ENCODE peak calls at places on chromosomes 2 and 18, in ten cellular contexts. T is foreskin fibroblast, Z is GM13976, E is HL-60, C is PC-3, V is astrocyte of the spinal cord, L is neural crest cell, S is nephron progenitor cell, Y is heart right ventricle, N is NB4. X is an unnamed sample.

GRCh38 chr18:37393221-37393828 is 172.3 kb downstream of the CELF4 start:
- DNase-seq in T (no peak), Z (no peak), E (no peak), C (no peak), V (no peak), L (no peak), S (no peak), Y (no peak), N (no peak), X (no peak)

GRCh38 chr2:56191617-56192016 is 7.8 kb downstream of the CCDC85A start:
- DNase-seq in T (peak; percentile 59), Z (no peak), E (no peak), C (peak; percentile 81), V (peak; percentile 23), L (no peak), S (peak; percentile 20), Y (peak; percentile 24), N (peak; percentile 34), X (no peak)

GRCh38 chr18:46407471-46408166 is 249.4 kb downstream of the LOXHD1 start:
- DNase-seq in T (no peak), Z (no peak), E (no peak), C (no peak), V (peak; percentile 25), L (no peak), S (no peak), Y (peak; percentile 60), N (no peak), X (peak; percentile 26)

GRCh38 chr2:85917887-85918795 is 29.4 kb upstream of the ST3GAL5 start:
- DNase-seq in T (peak; percentile 28), Z (no peak), E (no peak), C (peak; percentile 29), V (no peak), L (no peak), S (no peak), Y (no peak), N (no peak), X (no peak)

GRCh38 chr2:38505779-38506178 is 96.9 kb downstream of the HNRNPLL start:
- DNase-seq in T (peak; percentile 92), Z (no peak), E (no peak), C (peak; percentile 24), V (peak; percentile 62), L (no peak), S (no peak), Y (peak; percentile 32), N (peak; percentile 42), X (no peak)

GRCh38 chr2:159010340-159010739 is 41.9 kb downstream of the TANC1 start:
- DNase-seq in T (peak; percentile 58), Z (no peak), E (no peak), C (peak; percentile 71), V (peak; percentile 67), L (no peak), S (no peak), Y (no peak), N (no peak), X (peak; percentile 16)

GRCh38 chr2:12679550-12680072 is 37.1 kb upstream of the TRIB2 start:
- DNase-seq in T (no peak), Z (no peak), E (no peak), C (peak; percentile 27), V (no peak), L (no peak), S (no peak), Y (no peak), N (no peak), X (no peak)

GRCh38 chr18:59631583-59632181 is 65.5 kb downstream of the CCBE1 start:
- DNase-seq in T (peak; percentile 77), Z (peak; percentile 34), E (no peak), C (peak; percentile 59), V (peak; percentile 70), L (peak; percentile 22), S (peak; percentile 30), Y (no peak), N (peak; percentile 14), X (peak; percentile 18)

GRCh38 chr2:15460112-15460620 is 101.0 kb downstream of the NBAS start:
- DNase-seq in T (no peak), Z (no peak), E (no peak), C (no peak), V (no peak), L (no peak), S (no peak), Y (no peak), N (no peak), X (no peak)

GRCh38 chr2:7697052-7697451 is 779.8 kb downstream of the RNF144A start:
- DNase-seq in T (no peak), Z (no peak), E (no peak), C (no peak), V (no peak), L (no peak), S (no peak), Y (no peak), N (no peak), X (no peak)

GRCh38 chr2:214782671-214783070 is 26.8 kb downstream of the BARD1 start:
- DNase-seq in T (no peak), Z (no peak), E (no peak), C (no peak), V (no peak), L (no peak), S (no peak), Y (no peak), N (no peak), X (no peak)

DNA sequence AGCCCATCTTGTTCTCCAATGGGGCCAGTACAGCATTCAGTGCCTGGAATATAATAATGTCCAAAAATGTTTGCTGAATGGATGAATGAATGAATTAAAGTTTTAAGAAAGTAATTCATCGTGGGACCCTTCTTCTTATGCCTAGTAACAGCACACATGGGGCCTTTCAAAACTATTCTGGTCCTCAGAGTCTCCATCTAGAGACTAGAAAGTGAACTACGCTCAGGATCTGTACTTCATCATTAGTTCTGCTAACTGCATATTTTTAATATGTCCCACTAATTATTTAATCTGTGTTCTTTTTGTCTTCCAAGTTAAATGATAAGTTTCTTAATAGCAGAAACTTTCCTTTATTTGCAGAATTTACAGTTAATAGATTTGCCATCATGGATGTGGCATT is 172.5 kb downstream of the SMAD2 start:
- DNase-seq in T (no peak), Z (no peak), E (no peak), C (peak; percentile 7), V (no peak), L (no peak), S (no peak), Y (no peak), N (no peak), X (no peak)
- TF ChIP-seq CTCF in T (peak; percentile 37), Z (no peak), E (peak; percentile 28), C (peak; percentile 24), V (peak; percentile 35), L (peak; percentile 49), S (peak; percentile 38), Y (peak; percentile 13), N (peak; percentile 42), X (peak; percentile 58)

GRCh38 chr2:217246108-217246507 is 386.2 kb upstream of the TNP1 start:
- DNase-seq in T (no peak), Z (no peak), E (no peak), C (no peak), V (no peak), L (no peak), S (no peak), Y (no peak), N (no peak), X (peak; percentile 20)
- TF ChIP-seq CTCF in T (no peak), Z (no peak), E (no peak), C (no peak), V (no peak), L (no peak), S (no peak), Y (no peak), N (no peak), X (no peak)

GRCh38 chr2:74001781-74002514 is 17.2 kb downstream of the TET3 start:
- DNase-seq in T (no peak), Z (no peak), E (no peak), C (no peak), V (no peak), L (no peak), S (no peak), Y (no peak), N (no peak), X (no peak)

GRCh38 chr2:74004212-74005182 is 19.8 kb downstream of the TET3 start:
- DNase-seq in T (no peak), Z (no peak), E (no peak), C (no peak), V (no peak), L (no peak), S (no peak), Y (no peak), N (no peak), X (no peak)

GRCh38 chr2:74003494-74004211 is 18.9 kb downstream of the TET3 start:
- DNase-seq in T (peak; percentile 93), Z (no peak), E (no peak), C (peak; percentile 41), V (peak; percentile 46), L (no peak), S (no peak), Y (peak; percentile 58), N (no peak), X (peak; percentile 21)

GRCh38 chr2:74001121-74001520 is 16.4 kb downstream of the TET3 start:
- DNase-seq in T (no peak), Z (no peak), E (no peak), C (peak; percentile 72), V (no peak), L (no peak), S (no peak), Y (no peak), N (peak; percentile 46), X (peak; percentile 39)

GRCh38 chr2:74002515-74003391 is 18.0 kb downstream of the TET3 start:
- DNase-seq in T (peak; percentile 96), Z (peak; percentile 96), E (no peak), C (peak; percentile 84), V (peak; percentile 81), L (peak; percentile 70), S (peak; percentile 89), Y (peak; percentile 78), N (peak; percentile 88), X (peak; percentile 82)
- TF ChIP-seq CTCF in T (no peak), Z (no peak), E (no peak), C (no peak), V (no peak), L (no peak), S (no peak), Y (peak; percentile 25), N (no peak), X (no peak)

GRCh38 chr2:111667542-111668273 is 216.3 kb downstream of the ANAPC1 start:
- DNase-seq in T (peak; percentile 88), Z (no peak), E (no peak), C (peak; percentile 68), V (peak; percentile 72), L (no peak), S (no peak), Y (peak; percentile 50), N (peak; percentile 67), X (no peak)
- TF ChIP-seq CTCF in T (peak; percentile 62), Z (peak; percentile 14), E (peak; percentile 7), C (peak; percentile 68), V (peak; percentile 63), L (no peak), S (no peak), Y (peak; percentile 73), N (peak; percentile 37), X (no peak)

X was measured in activated CD8-positive, alpha-beta T cell treated with anti-CD3 and anti-CD28 coated beads for 36 hours.